ENCODE peak calls at places on chromosome 1, in five cellular contexts. P is neuronal stem cell, A is HCT116, D is fibroblast of lung, H is H1. U is an unnamed sample.

GRCh38 chr1:164051791-164052190 is 507.2 kb upstream of the PBX1 start:
- DNase-seq in P (no peak), D (no peak), A (no peak), H (no peak), U (no peak)

GRCh38 chr1:202010042-202011015 is at the start of gene ELF3:
- DNase-seq in A (peak; percentile 98), D (no peak), P (peak; percentile 85), H (peak; percentile 89), U (peak; percentile 96)

GRCh38 chr1:185911978-185912377 is 177.8 kb downstream of the HMCN1 start:
- DNase-seq in A (no peak), D (no peak), H (no peak), P (no peak), U (no peak)

GRCh38 chr1:6822530-6823359 is 37.5 kb downstream of the CAMTA1 start:
- DNase-seq in A (no peak), H (no peak), D (no peak), P (no peak), U (peak; percentile 76)

GRCh38 chr1:58290685-58291372 is 255.7 kb downstream of the OMA1 start:
- DNase-seq in D (peak; percentile 21), H (peak; percentile 74), P (peak; percentile 63), A (no peak), U (no peak)

GRCh38 chr1:205629751-205630150 is 2.1 kb downstream of the ELK4 start:
- DNase-seq in H (no peak), D (no peak), A (no peak), P (no peak), U (no peak)

GRCh38 chr1:41689596-41689995 is 205.1 kb upstream of the EDN2 start:
- DNase-seq in P (no peak), D (no peak), H (no peak), A (no peak), U (no peak)

GRCh38 chr1:94971491-94971924 is 44.6 kb upstream of the CNN3 start:
- DNase-seq in H (no peak), A (no peak), P (no peak), D (peak; percentile 87), U (no peak)

GRCh38 chr1:228794173-228794572 is 58.9 kb downstream of the RHOU start:
- DNase-seq in H (no peak), D (no peak), A (no peak), P (no peak), U (no peak)

GRCh38 chr1:55195523-55196233 is 19.5 kb downstream of the USP24 start:
- DNase-seq in P (no peak), D (peak; percentile 90), A (no peak), H (no peak), U (no peak)

GRCh38 chr1:55198044-55198443 is 17.1 kb downstream of the USP24 start:
- DNase-seq in P (no peak), D (no peak), H (no peak), A (no peak), U (no peak)

GRCh38 chr1:55194851-55195250 is 20.3 kb downstream of the USP24 start:
- DNase-seq in H (no peak), A (no peak), P (no peak), D (no peak), U (no peak)

GRCh38 chr1:55197106-55197505 is 18.1 kb downstream of the USP24 start:
- DNase-seq in P (no peak), A (no peak), H (no peak), D (no peak), U (no peak)

GRCh38 chr1:55196433-55197035 is 18.6 kb downstream of the USP24 start:
- DNase-seq in A (no peak), H (no peak), D (no peak), P (no peak), U (no peak)
- H3K27ac ChIP-seq in A (no peak overlapping the region), H (no peak overlapping the region), D (no peak overlapping the region), P (no peak overlapping the region), U (no peak overlapping the region)

GRCh38 chr1:170698301-170698700 is 34.4 kb downstream of the PRRX1 start:
- DNase-seq in H (no peak), A (no peak), P (no peak), D (no peak), U (no peak)
- H3K9ac ChIP-seq in H (no peak overlapping the region), A (no peak overlapping the region), P (no peak overlapping the region), D (no peak overlapping the region), U (no peak overlapping the region)

DNA sequence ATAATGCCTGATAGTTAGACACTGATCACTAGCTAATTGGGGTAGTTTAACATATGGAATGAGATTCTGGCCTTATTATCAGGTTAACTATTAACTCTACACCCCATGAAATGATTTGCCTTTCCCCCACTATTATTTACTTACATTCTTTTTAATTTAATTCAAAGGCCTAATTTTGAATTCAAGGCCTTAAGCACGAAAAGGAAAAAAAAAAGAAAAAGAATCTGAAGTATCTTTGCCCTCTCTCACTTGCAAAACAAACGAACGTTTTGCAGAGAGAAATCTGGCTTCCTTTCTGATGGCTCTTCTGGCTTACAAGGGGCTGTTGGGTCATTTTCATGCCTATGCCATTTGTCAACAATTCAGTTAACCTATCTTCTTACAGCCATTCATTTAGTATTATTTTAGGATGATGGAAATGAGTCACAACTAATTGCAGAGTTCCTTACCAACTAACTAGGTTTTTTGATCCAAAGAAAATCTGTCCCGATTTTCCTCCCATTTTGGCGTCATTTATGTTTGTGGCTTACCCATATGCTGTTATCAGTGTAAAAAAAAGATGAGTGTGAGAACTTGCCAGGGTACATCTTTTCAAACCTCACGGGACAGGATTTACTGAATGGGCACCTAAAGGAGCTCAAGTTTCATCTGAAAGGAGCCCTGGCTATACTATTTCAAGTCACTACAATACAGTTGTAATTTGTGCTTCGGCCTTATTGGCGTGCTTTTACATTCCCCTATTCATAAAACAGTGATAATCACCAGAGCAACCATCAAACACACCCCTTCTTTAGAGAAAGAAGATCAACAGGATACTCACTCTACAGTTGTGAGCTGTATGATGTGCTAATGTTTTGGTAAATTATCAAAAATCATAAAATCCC is 1.9 kb upstream of the ERRFI1 start:
- DNase-seq in A (no peak), D (peak; percentile 88), H (no peak), P (no peak), U (peak; percentile 38)
- H3K27ac ChIP-seq in A (peak overlapping the region; percentile 99), D (peak overlapping the region; percentile 94), H (no peak overlapping the region), P (no peak overlapping the region), U (peak overlapping the region; percentile 68)

GRCh38 chr1:178629549-178630154 is 95.4 kb upstream of the RALGPS2 start:
- DNase-seq in P (no peak), H (no peak), A (no peak), D (no peak), U (no peak)

GRCh38 chr1:178627037-178627436 is 98.0 kb upstream of the RALGPS2 start:
- DNase-seq in A (no peak), D (no peak), P (no peak), H (no peak), U (no peak)

GRCh38 chr1:178630418-178630817 is 94.6 kb upstream of the RALGPS2 start:
- DNase-seq in P (no peak), A (no peak), H (no peak), D (peak; percentile 82), U (no peak)

GRCh38 chr1:178625695-178626094 is 99.3 kb upstream of the RALGPS2 start:
- DNase-seq in H (no peak), P (no peak), A (no peak), D (no peak), U (no peak)

GRCh38 chr1:178628637-178629548 is 96.2 kb upstream of the RALGPS2 start:
- DNase-seq in H (no peak), A (no peak), P (peak; percentile 36), D (peak; percentile 55), U (no peak)
- H3K9ac ChIP-seq in H (no peak overlapping the region), A (no peak overlapping the region), P (no peak overlapping the region), D (no peak overlapping the region), U (no peak overlapping the region)

DNA sequence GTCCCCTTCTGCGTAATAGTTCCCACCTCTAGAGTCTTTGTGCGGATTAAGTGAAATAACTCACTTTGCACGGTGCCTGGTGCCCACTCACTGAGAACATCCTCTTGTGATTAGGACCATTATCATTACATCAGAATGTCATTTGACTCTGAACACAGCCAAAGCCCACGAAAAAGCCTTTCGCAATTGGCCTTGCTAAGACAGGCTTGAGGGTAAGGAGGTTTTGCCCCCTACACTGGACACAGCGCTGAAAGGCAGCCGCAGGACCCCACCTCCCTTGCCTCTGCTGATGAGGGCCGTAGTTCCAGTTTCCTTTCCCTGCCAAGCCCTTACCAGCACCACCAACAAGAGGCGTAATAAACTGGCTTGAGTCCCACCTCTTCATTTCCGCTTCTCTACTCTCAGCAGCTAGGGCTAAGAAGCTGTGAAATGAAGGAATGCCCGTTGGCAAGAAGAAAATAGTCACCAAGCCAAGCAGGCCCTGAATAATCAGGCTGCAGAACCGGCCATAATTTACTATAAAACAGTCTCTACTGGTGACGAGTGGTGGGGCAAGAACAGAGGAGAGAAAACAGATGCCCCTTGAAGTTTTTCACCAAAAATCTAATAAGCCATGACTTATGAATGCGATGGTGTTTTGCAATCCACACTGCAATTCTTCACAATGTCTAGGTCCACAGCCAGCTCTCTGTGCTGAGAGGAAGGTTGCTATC is 53.1 kb downstream of the SH3GLB1 start:
- DNase-seq in P (no peak), D (peak; percentile 83), H (no peak), A (no peak), U (no peak)
- H3K27ac ChIP-seq in P (no peak overlapping the region), D (peak overlapping the region; percentile 9), H (no peak overlapping the region), A (no peak overlapping the region), U (no peak overlapping the region)

GRCh38 chr1:203309115-203309429 is 3.8 kb downstream of the BTG2 start:
- DNase-seq in A (no peak), P (no peak), H (no peak), D (no peak), U (no peak)
- H3K9ac ChIP-seq in A (no peak overlapping the region), P (no peak overlapping the region), H (no peak overlapping the region), D (no peak overlapping the region), U (no peak overlapping the region)

U was measured in colonic mucosa.